ENCODE peak calls at places on chromosomes 4 and X, in five cellular contexts. F, T, H, C and U are unnamed samples.

GRCh38 chr4:149765630-149766029 is 50.0 kb downstream of the IQCM start:
- DNase-seq in F (peak), C (peak), T (peak), H (no peak), U (no peak)

GRCh38 chr4:139018501-139018900 is 2.9 kb downstream of the NOCT start:
- DNase-seq in T (peak), F (no peak), C (no peak), H (no peak), U (no peak)

GRCh38 chr4:86675548-86675947 is 81.4 kb downstream of the PTPN13 start:
- DNase-seq in F (no peak), T (no peak), H (no peak), C (peak), U (no peak)

GRCh38 chrX:30060718-30061117 is 154.6 kb upstream of the MAGEB2 start:
- DNase-seq in T (peak), F (no peak), H (no peak), C (peak), U (no peak)

GRCh38 chr4:80586716-80587115 is 251.2 kb downstream of the CFAP299 start:
- DNase-seq in H (no peak), F (no peak), C (peak), T (no peak), U (no peak)

GRCh38 chr4:140754918-140755810 is 1.0 kb downstream of the TBC1D9 start:
- DNase-seq in T (no peak), H (no peak), F (no peak), C (peak), U (no peak)

GRCh38 chr4:17619416-17620105 is 5.1 kb downstream of the MED28 start:
- DNase-seq in C (peak), H (no peak), F (no peak), T (peak), U (no peak)

GRCh38 chr4:168480991-168481588 is 798 bp upstream of the DDX60L start:
- DNase-seq in T (peak), F (no peak), H (peak), C (peak), U (peak)

GRCh38 chrX:76439188-76439587 is 11.7 kb downstream of the MAGEE1 start:
- DNase-seq in F (no peak), C (no peak), T (no peak), H (no peak), U (no peak)

GRCh38 chr4:76920715-76921114 is 22.8 kb upstream of the SOWAHB start:
- DNase-seq in T (no peak), C (no peak), F (no peak), H (no peak), U (no peak)

GRCh38 chr4:31557444-31557843 is 837.3 kb downstream of the PCDH7 start:
- DNase-seq in F (no peak), H (no peak), C (no peak), T (peak), U (no peak)

GRCh38 chrX:48477960-48478755 is 2.2 kb downstream of the FTSJ1 start:
- DNase-seq in C (no peak), T (no peak), H (no peak), F (peak), U (no peak)

GRCh38 chrX:139429913-139430312 is 100.6 kb upstream of the F9 start:
- DNase-seq in H (no peak), F (no peak), T (peak), C (peak), U (no peak)

GRCh38 chr4:155592568-155593343 is 73.9 kb upstream of the GUCY1A1 start:
- DNase-seq in T (peak), C (no peak), F (no peak), H (no peak), U (no peak)

GRCh38 chr4:1231637-1232360 is 17.1 kb downstream of the CTBP1 start:
- DNase-seq in H (no peak), C (no peak), T (peak), F (no peak), U (no peak)

GRCh38 chr4:38132140-38132673 is 172.0 kb downstream of the PTTG2 start:
- DNase-seq in H (peak), T (peak), C (no peak), F (peak), U (peak)

GRCh38 chr4:6955261-6955911 is 45.8 kb downstream of the TBC1D14 start:
- DNase-seq in F (peak), C (peak), H (no peak), T (no peak), U (no peak)

GRCh38 chrX:148552775-148553174 is 52.4 kb downstream of the AFF2 start:
- DNase-seq in T (no peak), F (no peak), C (no peak), H (no peak), U (no peak)

GRCh38 chr4:168541608-168541953 is 44.7 kb downstream of the PALLD start:
- DNase-seq in T (peak), F (no peak), C (peak), H (no peak), U (no peak)

GRCh38 chrX:77114501-77114900 is 332.7 kb upstream of the FGF16 start:
- DNase-seq in F (no peak), T (no peak), H (no peak), C (no peak), U (no peak)

GRCh38 chr4:185379326-185380295 is 16.1 kb downstream of the LRP2BP start:
- DNase-seq in H (no peak), T (no peak), F (no peak), C (no peak), U (no peak)

GRCh38 chrX:38220936-38221386 is 290 bp upstream of the SRPX start:
- DNase-seq in T (peak), H (no peak), F (peak), C (no peak), U (no peak)

GRCh38 chr4:13963601-13964000 is 336.1 kb upstream of the BOD1L1 start:
- DNase-seq in C (no peak), T (peak), H (no peak), F (no peak), U (no peak)

GRCh38 chr4:113162089-113162488 is 112.6 kb downstream of the ANK2 start:
- DNase-seq in C (no peak), F (no peak), T (peak), H (no peak), U (no peak)

GRCh38 chrX:24494544-24495113 is 29.5 kb downstream of the PDK3 start:
- DNase-seq in H (no peak), T (peak), F (peak), C (peak), U (no peak)

GRCh38 chr4:143335979-143336827 is 473 bp upstream of the GAB1 start:
- DNase-seq in T (peak), F (peak), H (peak), C (peak), U (peak)

GRCh38 chrX:136039485-136039884 is 54.2 kb downstream of the SLC9A6 start:
- DNase-seq in H (no peak), C (no peak), T (no peak), F (no peak), U (no peak)

GRCh38 chrX:9913041-9913440 is 54.1 kb upstream of the CLDN34 start:
- DNase-seq in F (no peak), C (peak), T (peak), H (no peak), U (no peak)

GRCh38 chr4:71259305-71259704 is 79.5 kb upstream of the SLC4A4 start:
- DNase-seq in H (no peak), F (no peak), T (no peak), C (no peak), U (no peak)

GRCh38 chrX:85107407-85107806 is 103.7 kb downstream of the APOOL start:
- DNase-seq in T (peak), C (no peak), H (no peak), F (no peak), U (no peak)

GRCh38 chrX:46727445-46727844 is 31.5 kb downstream of the SLC9A7 start:
- DNase-seq in F (no peak), T (peak), H (no peak), C (no peak), U (no peak)

GRCh38 chr4:10335050-10335449 is 122.2 kb downstream of the ZNF518B start:
- DNase-seq in F (no peak), T (no peak), C (no peak), H (no peak), U (no peak)

GRCh38 chr4:163484906-163485305 is 9.6 kb upstream of the TMA16 start:
- DNase-seq in C (peak), T (peak), H (no peak), F (peak), U (peak)

GRCh38 chrX:132837971-132838370 is 120.5 kb downstream of the HS6ST2 start:
- DNase-seq in H (no peak), C (no peak), T (peak), F (no peak), U (no peak)

GRCh38 chr4:107718351-107718965 is 1.6 kb downstream of the PAPSS1 start:
- DNase-seq in F (no peak), T (peak), C (peak), H (peak), U (peak)

GRCh38 chr4:77669911-77670590 is 64.4 kb downstream of the CXCL13 start:
- DNase-seq in H (no peak), C (no peak), T (no peak), F (no peak), U (no peak)

GRCh38 chr4:35730414-35730813 is 513.9 kb downstream of the ARAP2 start:
- DNase-seq in T (no peak), H (no peak), C (no peak), F (no peak), U (no peak)